ENCODE peak calls at places on chromosomes 6 and 20, in ten cellular contexts. W, K, T, L, R, O, S, G, Y and C are unnamed samples.
A peak's percentile ranks its signal among the peaks of the same experiment; 100 is the strongest.

GRCh38 chr20:47306095-47306494 is 50.4 kb downstream of the ZMYND8 start:
- DNase-seq in T (no peak), G (no peak), O (no peak), S (no peak), Y (no peak), R (no peak), W (no peak), K (no peak), L (no peak), C (no peak)

GRCh38 chr20:57941572-57942381 is 232.0 kb upstream of the PMEPA1 start:
- DNase-seq in L (no peak), S (no peak), O (no peak), T (no peak), R (peak; percentile 72), G (no peak), K (no peak), Y (peak; percentile 12), W (no peak), C (no peak)

GRCh38 chr6:50791900-50792508 is 26.7 kb upstream of the TFAP2B start:
- DNase-seq in G (peak; percentile 44), L (no peak), T (peak; percentile 46), W (peak; percentile 21), Y (peak; percentile 62), K (no peak), O (no peak), R (peak; percentile 35), S (peak; percentile 18), C (no peak)

GRCh38 chr6:160124605-160125004 is 3.0 kb downstream of the SLC22A1 start:
- DNase-seq in L (no peak), W (no peak), R (no peak), S (no peak), G (no peak), O (no peak), T (no peak), K (peak; percentile 58), Y (no peak), C (no peak)

GRCh38 chr20:50083034-50083433 is 29.9 kb downstream of the UBE2V1 start:
- DNase-seq in K (peak; percentile 58), T (no peak), G (no peak), W (no peak), R (no peak), Y (no peak), L (no peak), S (no peak), O (no peak), C (no peak)

GRCh38 chr6:87210979-87211378 is 55.6 kb downstream of the ZNF292 start:
- DNase-seq in T (no peak), G (peak; percentile 57), W (no peak), K (no peak), L (no peak), R (no peak), Y (no peak), O (no peak), S (no peak), C (no peak)

GRCh38 chr6:18388942-18389341 is 1.8 kb downstream of the RNF144B start:
- DNase-seq in L (no peak), G (no peak), K (no peak), O (no peak), T (peak; percentile 91), W (no peak), R (no peak), S (no peak), Y (peak; percentile 77), C (no peak)

GRCh38 chr6:128204621-128205020 is 303.8 kb upstream of the THEMIS start:
- DNase-seq in T (peak; percentile 61), S (no peak), G (no peak), O (no peak), Y (no peak), L (no peak), R (no peak), K (no peak), W (no peak), C (no peak)

GRCh38 chr20:41509316-41509715 is 108.9 kb downstream of the CHD6 start:
- DNase-seq in G (no peak), L (no peak), T (no peak), O (no peak), W (no peak), Y (no peak), K (no peak), S (no peak), R (no peak), C (no peak)

GRCh38 chr20:41510847-41511453 is 107.2 kb downstream of the CHD6 start:
- DNase-seq in K (no peak), T (no peak), G (no peak), W (no peak), S (no peak), Y (no peak), R (no peak), O (no peak), L (no peak), C (no peak)

GRCh38 chr20:41510224-41510623 is 108.0 kb downstream of the CHD6 start:
- DNase-seq in T (no peak), O (no peak), G (no peak), R (no peak), W (no peak), L (no peak), Y (no peak), S (no peak), K (no peak), C (no peak)

GRCh38 chr20:41508335-41508734 is 109.8 kb downstream of the CHD6 start:
- DNase-seq in O (no peak), S (no peak), K (no peak), W (no peak), G (no peak), R (no peak), T (no peak), Y (no peak), L (no peak), C (no peak)

GRCh38 chr20:41509801-41510200 is 108.4 kb downstream of the CHD6 start:
- DNase-seq in S (no peak), Y (peak; percentile 4), O (no peak), K (no peak), R (no peak), L (no peak), G (no peak), T (peak; percentile 75), W (no peak), C (no peak)
- TF ChIP-seq CTCF in S (no peak), Y (no peak), O (no peak), K (no peak), R (no peak), L (no peak), G (no peak), T (no peak), W (no peak), C (no peak)

DNA sequence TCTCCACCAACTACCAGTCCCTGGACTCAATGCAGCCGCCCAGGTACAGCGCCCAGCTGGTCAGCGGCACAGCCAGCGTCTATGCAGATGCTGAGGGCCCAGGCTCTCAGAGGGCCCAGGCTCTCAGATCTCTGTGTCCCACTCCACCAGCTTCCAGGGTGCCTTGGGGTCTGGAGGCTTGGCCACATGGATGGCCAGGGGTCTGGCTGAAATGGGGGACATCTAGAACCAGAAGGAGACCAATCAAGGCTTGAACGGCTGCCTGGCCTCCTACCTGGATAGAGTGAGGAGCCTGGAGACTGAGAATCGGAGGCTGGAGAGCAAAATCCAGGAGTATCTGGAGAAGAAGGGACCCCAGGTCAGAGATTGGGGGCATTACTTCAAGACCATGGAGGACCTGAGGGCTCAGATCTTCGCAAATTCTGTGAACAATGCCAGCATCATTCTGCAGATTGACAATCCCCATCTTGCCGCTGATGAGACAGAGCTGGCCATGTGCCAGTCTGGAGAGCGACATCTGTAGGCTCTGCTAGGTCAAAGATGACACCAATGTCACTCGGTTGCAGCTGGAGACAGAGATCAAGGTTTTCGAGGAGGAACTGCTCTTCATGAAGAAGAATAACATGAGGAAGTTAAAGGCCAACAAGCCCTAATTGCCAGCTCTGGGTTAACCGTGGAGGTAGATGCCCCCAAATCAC is 44.1 kb upstream of the GRM4 start:
- DNase-seq in Y (no peak), W (no peak), G (no peak), L (no peak), S (no peak), T (no peak), R (no peak), K (peak; percentile 89), O (no peak), C (peak; percentile 37)
- TF ChIP-seq CTCF in Y (no peak), W (no peak), G (no peak), L (no peak), S (no peak), T (no peak), R (no peak), K (no peak), O (no peak), C (no peak)

DNA sequence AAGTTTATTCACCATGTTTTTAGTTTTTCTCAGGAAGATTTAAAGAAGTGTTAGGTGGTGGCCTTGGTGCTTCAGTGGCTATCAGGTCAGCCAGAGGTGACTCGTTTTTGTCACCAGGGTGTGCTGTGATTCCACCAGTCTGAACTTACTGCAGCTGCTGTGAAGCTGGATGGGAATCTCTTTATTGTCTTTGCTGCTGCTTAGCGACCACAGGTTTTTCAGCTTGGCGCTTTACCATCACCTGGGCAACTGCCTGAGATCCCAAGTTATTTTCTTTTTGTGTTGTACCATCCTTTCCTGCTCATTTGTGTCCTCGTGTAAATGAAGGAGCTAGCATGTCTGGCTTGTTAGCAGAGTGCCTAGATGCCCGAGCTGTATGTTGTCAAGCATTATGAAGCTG is 146.9 kb downstream of the MACROD2 start:
- DNase-seq in O (peak; percentile 49), Y (peak; percentile 61), W (peak; percentile 79), G (peak; percentile 7), L (peak; percentile 47), S (peak; percentile 56), T (peak; percentile 45), K (no peak), R (peak; percentile 60), C (no peak)
- TF ChIP-seq CTCF in O (peak; percentile 87), Y (peak; percentile 71), W (peak; percentile 45), G (no peak), L (no peak), S (peak; percentile 86), T (peak; percentile 60), K (no peak), R (peak; percentile 70), C (no peak)

GRCh38 chr20:10178727-10179313 is 39.8 kb upstream of the SNAP25 start:
- DNase-seq in L (no peak), S (no peak), O (no peak), R (no peak), Y (peak; percentile 64), G (no peak), W (no peak), K (no peak), T (no peak), C (no peak)

GRCh38 chr20:10178091-10178490 is 40.5 kb upstream of the SNAP25 start:
- DNase-seq in O (no peak), W (no peak), S (no peak), T (no peak), L (no peak), G (no peak), R (no peak), Y (no peak), K (no peak), C (no peak)

GRCh38 chr20:10177326-10177725 is 41.3 kb upstream of the SNAP25 start:
- DNase-seq in T (peak; percentile 57), K (no peak), O (no peak), Y (no peak), R (no peak), S (no peak), L (no peak), W (no peak), G (no peak), C (no peak)

DNA sequence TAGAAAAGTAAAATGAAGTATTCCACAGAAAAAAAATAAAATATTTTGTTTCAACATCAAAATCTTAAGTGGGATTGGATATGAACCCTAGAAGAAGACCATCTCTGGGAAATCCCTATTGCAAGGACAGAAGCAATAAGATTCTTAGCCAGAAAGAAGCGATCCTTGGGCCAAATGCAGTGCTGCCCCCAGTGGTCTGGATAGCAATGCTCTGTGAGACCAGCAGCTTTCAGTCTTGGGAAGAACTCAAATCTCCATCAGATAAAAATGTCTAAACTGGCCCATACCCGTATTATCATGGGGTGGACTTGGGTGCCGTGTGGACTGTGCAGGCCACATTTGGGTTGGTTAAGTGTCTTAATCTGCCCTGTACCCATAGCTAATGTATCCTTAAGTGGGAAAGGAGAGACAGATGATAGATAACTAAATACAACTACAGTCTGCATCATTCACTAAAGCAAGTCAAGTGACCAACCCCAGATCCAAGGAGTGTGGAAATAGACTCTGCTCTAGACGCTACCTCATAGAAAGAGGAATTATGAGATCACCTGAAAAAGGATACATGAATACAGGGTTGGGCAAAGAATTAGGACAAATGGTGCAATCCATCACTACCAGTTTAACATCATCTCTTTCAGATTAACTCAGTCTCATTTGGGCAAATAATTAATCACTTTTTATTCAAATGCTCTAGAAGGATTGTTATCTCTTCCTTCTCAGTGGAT is 38.9 kb upstream of the SNAP25 start:
- DNase-seq in Y (no peak), T (no peak), O (no peak), L (no peak), W (peak; percentile 32), R (peak; percentile 30), S (peak; percentile 5), K (no peak), G (no peak), C (no peak)
- TF ChIP-seq CTCF in Y (peak; percentile 22), T (peak; percentile 44), O (peak; percentile 59), L (no peak), W (peak; percentile 25), R (peak; percentile 74), S (peak; percentile 55), K (no peak), G (peak; percentile 23), C (no peak)